ENCODE peak calls at places on chromosomes 1 and 21, in six cellular contexts. One of them, this sample, is unnamed.

GRCh38 chr1:47658161-47658920 is 220.5 kb downstream of the FOXD2 start:
- DNase-seq in activated CD4-positive, CD25-positive, alpha-beta regulatory T cell: no peak
- DNase-seq in GM13976: no peak
- DNase-seq in ELF-1: no peak
- DNase-seq in ovary: no peak
- DNase-seq in C1 segment of cervical spinal cord: no peak
- DNase-seq in this sample: peak

GRCh38 chr1:110087812-110088738 is 17.6 kb upstream of the ALX3 start:
- DNase-seq in ELF-1: peak
- DNase-seq in activated CD4-positive, CD25-positive, alpha-beta regulatory T cell: no peak
- DNase-seq in C1 segment of cervical spinal cord: no peak
- DNase-seq in GM13976: peak
- DNase-seq in ovary: no peak
- DNase-seq in this sample: peak

GRCh38 chr1:23594149-23594917 is 35.0 kb upstream of the ID3 start:
- DNase-seq in ovary: no peak
- DNase-seq in ELF-1: no peak
- DNase-seq in C1 segment of cervical spinal cord: no peak
- DNase-seq in GM13976: no peak
- DNase-seq in activated CD4-positive, CD25-positive, alpha-beta regulatory T cell: no peak
- DNase-seq in this sample: no peak

GRCh38 chr21:45824546-45825208 is 156.9 kb upstream of the COL6A1 start:
- DNase-seq in GM13976: no peak
- DNase-seq in C1 segment of cervical spinal cord: no peak
- DNase-seq in activated CD4-positive, CD25-positive, alpha-beta regulatory T cell: no peak
- DNase-seq in ovary: no peak
- DNase-seq in ELF-1: no peak
- DNase-seq in this sample: no peak

GRCh38 chr1:170114916-170115315 is 30.8 kb upstream of the NTMT2 start:
- DNase-seq in ovary: no peak
- DNase-seq in activated CD4-positive, CD25-positive, alpha-beta regulatory T cell: no peak
- DNase-seq in GM13976: no peak
- DNase-seq in C1 segment of cervical spinal cord: no peak
- DNase-seq in ELF-1: no peak
- DNase-seq in this sample: no peak

GRCh38 chr1:91700771-91701493 is 185.0 kb downstream of the TGFBR3 start:
- DNase-seq in GM13976: no peak
- DNase-seq in ELF-1: no peak
- DNase-seq in C1 segment of cervical spinal cord: no peak
- DNase-seq in activated CD4-positive, CD25-positive, alpha-beta regulatory T cell: no peak
- DNase-seq in ovary: no peak
- DNase-seq in this sample: no peak

GRCh38 chr1:6447016-6447817 is 18.8 kb downstream of the TNFRSF25 start:
- DNase-seq in GM13976: no peak
- DNase-seq in ovary: no peak
- DNase-seq in ELF-1: no peak
- DNase-seq in activated CD4-positive, CD25-positive, alpha-beta regulatory T cell: no peak
- DNase-seq in C1 segment of cervical spinal cord: no peak
- DNase-seq in this sample: no peak

GRCh38 chr1:90305577-90305976 is 310.7 kb downstream of the ZNF326 start:
- DNase-seq in activated CD4-positive, CD25-positive, alpha-beta regulatory T cell: no peak
- DNase-seq in GM13976: no peak
- DNase-seq in C1 segment of cervical spinal cord: no peak
- DNase-seq in ovary: no peak
- DNase-seq in ELF-1: no peak
- DNase-seq in this sample: no peak